ENCODE peak calls at places on chromosome 18, in eight cellular contexts. One of them, this sample, is unnamed.

GRCh38 chr18:49590608-49591007 is 28.8 kb downstream of the LIPG start:
- DNase-seq in thoracic aorta: no peak
- DNase-seq in brain microvascular endothelial cell: no peak
- DNase-seq in CD8-positive, alpha-beta T cell: no peak
- DNase-seq in psoas muscle: no peak
- DNase-seq in heart right ventricle: no peak
- DNase-seq in H1: no peak
- DNase-seq in lung: no peak
- DNase-seq in this sample: no peak

GRCh38 chr18:47036298-47036874 is 965 bp upstream of the ELOA2 start:
- DNase-seq in thoracic aorta: no peak
- DNase-seq in brain microvascular endothelial cell: peak; percentile 36
- DNase-seq in CD8-positive, alpha-beta T cell: no peak
- DNase-seq in psoas muscle: no peak
- DNase-seq in heart right ventricle: peak; percentile 8
- DNase-seq in H1: no peak
- DNase-seq in lung: no peak
- DNase-seq in this sample: no peak

GRCh38 chr18:49127606-49128190 is 176.9 kb upstream of the SMAD7 start:
- DNase-seq in thoracic aorta: no peak
- DNase-seq in brain microvascular endothelial cell: no peak
- DNase-seq in CD8-positive, alpha-beta T cell: no peak
- DNase-seq in psoas muscle: no peak
- DNase-seq in heart right ventricle: no peak
- DNase-seq in H1: no peak
- DNase-seq in lung: no peak
- DNase-seq in this sample: no peak

GRCh38 chr18:79439201-79440023 is 43.7 kb downstream of the NFATC1 start:
- DNase-seq in thoracic aorta: no peak
- DNase-seq in brain microvascular endothelial cell: no peak
- DNase-seq in CD8-positive, alpha-beta T cell: no peak
- DNase-seq in psoas muscle: peak; percentile 92
- DNase-seq in heart right ventricle: no peak
- DNase-seq in H1: no peak
- DNase-seq in lung: no peak
- DNase-seq in this sample: no peak

GRCh38 chr18:28161608-28162599 is 15.0 kb downstream of the CDH2 start:
- DNase-seq in thoracic aorta: no peak
- DNase-seq in brain microvascular endothelial cell: peak; percentile 31
- DNase-seq in CD8-positive, alpha-beta T cell: no peak
- DNase-seq in psoas muscle: no peak
- DNase-seq in heart right ventricle: no peak
- DNase-seq in H1: no peak
- DNase-seq in lung: no peak
- DNase-seq in this sample: no peak

GRCh38 chr18:9739516-9739915 is 31.4 kb downstream of the RAB31 start:
- DNase-seq in thoracic aorta: no peak
- DNase-seq in brain microvascular endothelial cell: no peak
- DNase-seq in CD8-positive, alpha-beta T cell: no peak
- DNase-seq in psoas muscle: no peak
- DNase-seq in heart right ventricle: no peak
- DNase-seq in H1: no peak
- DNase-seq in lung: no peak
- DNase-seq in this sample: no peak

GRCh38 chr18:47749195-47749973 is 181.1 kb downstream of the SMAD2 start:
- DNase-seq in thoracic aorta: peak; percentile 12
- DNase-seq in brain microvascular endothelial cell: peak; percentile 23
- DNase-seq in CD8-positive, alpha-beta T cell: peak; percentile 78
- DNase-seq in psoas muscle: peak; percentile 88
- DNase-seq in heart right ventricle: peak; percentile 63
- DNase-seq in H1: peak; percentile 95
- DNase-seq in lung: peak; percentile 70
- DNase-seq in this sample: peak; percentile 68

GRCh38 chr18:77209587-77209986 is 40.1 kb upstream of the GALR1 start:
- DNase-seq in thoracic aorta: no peak
- DNase-seq in brain microvascular endothelial cell: peak; percentile 78
- DNase-seq in CD8-positive, alpha-beta T cell: no peak
- DNase-seq in psoas muscle: no peak
- DNase-seq in heart right ventricle: no peak
- DNase-seq in H1: no peak
- DNase-seq in lung: no peak
- DNase-seq in this sample: peak; percentile 66

GRCh38 chr18:73261923-73262322 is 394.1 kb upstream of the NETO1 start:
- DNase-seq in thoracic aorta: no peak
- DNase-seq in brain microvascular endothelial cell: no peak
- DNase-seq in CD8-positive, alpha-beta T cell: no peak
- DNase-seq in psoas muscle: no peak
- DNase-seq in heart right ventricle: no peak
- DNase-seq in H1: no peak
- DNase-seq in lung: no peak
- DNase-seq in this sample: no peak

GRCh38 chr18:63427566-63427965 is 5.3 kb upstream of the VPS4B start:
- DNase-seq in thoracic aorta: no peak
- DNase-seq in brain microvascular endothelial cell: no peak
- DNase-seq in CD8-positive, alpha-beta T cell: no peak
- DNase-seq in psoas muscle: no peak
- DNase-seq in heart right ventricle: no peak
- DNase-seq in H1: no peak
- DNase-seq in lung: no peak
- DNase-seq in this sample: no peak

GRCh38 chr18:9804517-9805104 is 81.2 kb upstream of the TXNDC2 start:
- DNase-seq in thoracic aorta: no peak
- DNase-seq in brain microvascular endothelial cell: no peak
- DNase-seq in CD8-positive, alpha-beta T cell: no peak
- DNase-seq in psoas muscle: peak; percentile 67
- DNase-seq in heart right ventricle: no peak
- DNase-seq in H1: no peak
- DNase-seq in lung: no peak
- DNase-seq in this sample: no peak

GRCh38 chr18:22913861-22914260 is 19.3 kb upstream of the RBBP8 start:
- DNase-seq in thoracic aorta: no peak
- DNase-seq in brain microvascular endothelial cell: no peak
- DNase-seq in CD8-positive, alpha-beta T cell: no peak
- DNase-seq in psoas muscle: no peak
- DNase-seq in heart right ventricle: no peak
- DNase-seq in H1: no peak
- DNase-seq in lung: peak; percentile 82
- DNase-seq in this sample: no peak

GRCh38 chr18:58105206-58105907 is 61.3 kb downstream of the NEDD4L start:
- DNase-seq in thoracic aorta: no peak
- DNase-seq in brain microvascular endothelial cell: no peak
- DNase-seq in CD8-positive, alpha-beta T cell: no peak
- DNase-seq in psoas muscle: no peak
- DNase-seq in heart right ventricle: no peak
- DNase-seq in H1: no peak
- DNase-seq in lung: no peak
- DNase-seq in this sample: peak; percentile 40

GRCh38 chr18:47174545-47175116 is 1.5 kb downstream of the IER3IP1 start:
- DNase-seq in thoracic aorta: no peak
- DNase-seq in brain microvascular endothelial cell: no peak
- DNase-seq in CD8-positive, alpha-beta T cell: no peak
- DNase-seq in psoas muscle: no peak
- DNase-seq in heart right ventricle: no peak
- DNase-seq in H1: no peak
- DNase-seq in lung: no peak
- DNase-seq in this sample: no peak

GRCh38 chr18:37574113-37574512 is 8.5 kb upstream of the CELF4 start:
- DNase-seq in thoracic aorta: no peak
- DNase-seq in brain microvascular endothelial cell: no peak
- DNase-seq in CD8-positive, alpha-beta T cell: no peak
- DNase-seq in psoas muscle: no peak
- DNase-seq in heart right ventricle: no peak
- DNase-seq in H1: no peak
- DNase-seq in lung: no peak
- DNase-seq in this sample: no peak

GRCh38 chr18:74532511-74533025 is 1.7 kb upstream of the CNDP1 start:
- DNase-seq in thoracic aorta: no peak
- DNase-seq in brain microvascular endothelial cell: no peak
- DNase-seq in CD8-positive, alpha-beta T cell: no peak
- DNase-seq in psoas muscle: no peak
- DNase-seq in heart right ventricle: no peak
- DNase-seq in H1: no peak
- DNase-seq in lung: no peak
- DNase-seq in this sample: no peak

GRCh38 chr18:58026395-58026794 is 17.6 kb upstream of the NEDD4L start:
- DNase-seq in thoracic aorta: no peak
- DNase-seq in brain microvascular endothelial cell: no peak
- DNase-seq in CD8-positive, alpha-beta T cell: no peak
- DNase-seq in psoas muscle: no peak
- DNase-seq in heart right ventricle: no peak
- DNase-seq in H1: no peak
- DNase-seq in lung: no peak
- DNase-seq in this sample: no peak

GRCh38 chr18:62957885-62958472 is 242.6 kb downstream of the PHLPP1 start:
- DNase-seq in thoracic aorta: no peak
- DNase-seq in brain microvascular endothelial cell: peak; percentile 56
- DNase-seq in CD8-positive, alpha-beta T cell: peak; percentile 24
- DNase-seq in psoas muscle: no peak
- DNase-seq in heart right ventricle: peak; percentile 46
- DNase-seq in H1: peak; percentile 87
- DNase-seq in lung: peak; percentile 45
- DNase-seq in this sample: peak; percentile 46

GRCh38 chr18:70931942-70932814 is 643.3 kb downstream of the SOCS6 start:
- DNase-seq in thoracic aorta: no peak
- DNase-seq in brain microvascular endothelial cell: peak; percentile 10
- DNase-seq in CD8-positive, alpha-beta T cell: no peak
- DNase-seq in psoas muscle: no peak
- DNase-seq in heart right ventricle: no peak
- DNase-seq in H1: no peak
- DNase-seq in lung: no peak
- DNase-seq in this sample: no peak

GRCh38 chr18:49728542-49728941 is 84.8 kb downstream of the ACAA2 start:
- DNase-seq in thoracic aorta: no peak
- DNase-seq in brain microvascular endothelial cell: peak; percentile 47
- DNase-seq in CD8-positive, alpha-beta T cell: no peak
- DNase-seq in psoas muscle: peak; percentile 53
- DNase-seq in heart right ventricle: peak; percentile 16
- DNase-seq in H1: peak; percentile 90
- DNase-seq in lung: peak; percentile 63
- DNase-seq in this sample: no peak

GRCh38 chr18:79988925-79989361 is 580 bp upstream of the TXNL4A start:
- DNase-seq in thoracic aorta: no peak
- DNase-seq in brain microvascular endothelial cell: peak; percentile 34
- DNase-seq in CD8-positive, alpha-beta T cell: no peak
- DNase-seq in psoas muscle: peak; percentile 57
- DNase-seq in heart right ventricle: peak; percentile 27
- DNase-seq in H1: no peak
- DNase-seq in lung: no peak
- DNase-seq in this sample: no peak

DNA sequence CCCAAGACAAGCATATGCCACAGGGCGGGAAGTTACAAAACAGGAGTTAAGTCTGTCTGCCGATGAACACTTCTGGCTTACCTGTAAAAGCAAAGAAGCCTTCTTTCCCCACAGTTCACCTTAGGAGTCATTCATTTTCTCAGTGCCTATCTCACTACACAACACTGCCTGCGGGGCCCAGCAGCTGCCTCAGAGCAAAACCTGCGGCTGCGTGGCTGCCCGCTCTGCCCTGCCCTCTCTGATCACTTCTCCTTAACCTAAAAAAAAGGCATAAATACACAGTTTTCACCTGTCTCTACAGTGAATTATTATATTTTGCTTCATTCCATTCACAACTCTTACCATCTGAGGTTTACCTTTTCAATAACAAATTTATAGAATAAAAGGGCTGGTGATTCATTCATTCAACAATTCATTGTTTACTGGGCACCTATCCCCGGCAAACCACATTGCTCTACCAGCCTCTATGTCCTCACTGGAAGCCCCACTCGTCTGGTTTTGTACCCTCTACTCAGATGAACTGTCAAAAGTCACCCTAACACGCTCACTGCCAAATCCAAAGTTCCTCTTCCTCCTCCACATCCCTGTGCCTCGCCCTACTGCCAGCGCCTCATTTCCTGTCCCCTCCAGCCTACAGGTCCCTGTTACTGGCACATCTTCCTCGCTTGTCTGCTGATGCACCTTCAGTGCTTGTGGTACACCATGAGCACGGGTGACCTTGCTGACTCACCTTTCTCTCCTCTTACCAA is 31.4 kb downstream of the AFG3L2 start:
- DNase-seq in thoracic aorta: no peak
- DNase-seq in brain microvascular endothelial cell: no peak
- DNase-seq in CD8-positive, alpha-beta T cell: no peak
- DNase-seq in psoas muscle: no peak
- DNase-seq in heart right ventricle: no peak
- DNase-seq in H1: no peak
- DNase-seq in lung: no peak
- DNase-seq in this sample: no peak
- H3K36me3 ChIP-seq in thoracic aorta: peaks cover 53% of the 10 kb centered on the region
- H3K36me3 ChIP-seq in brain microvascular endothelial cell: peaks cover 58% of the 10 kb centered on the region
- H3K36me3 ChIP-seq in CD8-positive, alpha-beta T cell: peaks cover 37% of the 10 kb centered on the region
- H3K36me3 ChIP-seq in psoas muscle: peaks cover 20% of the 10 kb centered on the region
- H3K36me3 ChIP-seq in heart right ventricle: peaks cover 100% of the 10 kb centered on the region
- H3K36me3 ChIP-seq in H1: peaks cover 40% of the 10 kb centered on the region
- H3K36me3 ChIP-seq in lung: peaks cover 33% of the 10 kb centered on the region
- H3K36me3 ChIP-seq in this sample: peaks cover 81% of the 10 kb centered on the region

GRCh38 chr18:25710981-25711380 is 359.0 kb upstream of the ZNF521 start:
- DNase-seq in thoracic aorta: no peak
- DNase-seq in brain microvascular endothelial cell: no peak
- DNase-seq in CD8-positive, alpha-beta T cell: no peak
- DNase-seq in psoas muscle: no peak
- DNase-seq in heart right ventricle: no peak
- DNase-seq in H1: no peak
- DNase-seq in lung: no peak
- DNase-seq in this sample: no peak

GRCh38 chr18:25713104-25713503 is 361.1 kb upstream of the ZNF521 start:
- DNase-seq in thoracic aorta: no peak
- DNase-seq in brain microvascular endothelial cell: no peak
- DNase-seq in CD8-positive, alpha-beta T cell: no peak
- DNase-seq in psoas muscle: no peak
- DNase-seq in heart right ventricle: no peak
- DNase-seq in H1: no peak
- DNase-seq in lung: no peak
- DNase-seq in this sample: no peak
- H3K4me3 ChIP-seq in thoracic aorta: no peak overlapping the region
- H3K4me3 ChIP-seq in brain microvascular endothelial cell: no peak overlapping the region
- H3K4me3 ChIP-seq in CD8-positive, alpha-beta T cell: no peak overlapping the region
- H3K4me3 ChIP-seq in psoas muscle: no peak overlapping the region
- H3K4me3 ChIP-seq in heart right ventricle: no peak overlapping the region
- H3K4me3 ChIP-seq in H1: no peak overlapping the region
- H3K4me3 ChIP-seq in lung: no peak overlapping the region
- H3K4me3 ChIP-seq in this sample: no peak overlapping the region

DNA sequence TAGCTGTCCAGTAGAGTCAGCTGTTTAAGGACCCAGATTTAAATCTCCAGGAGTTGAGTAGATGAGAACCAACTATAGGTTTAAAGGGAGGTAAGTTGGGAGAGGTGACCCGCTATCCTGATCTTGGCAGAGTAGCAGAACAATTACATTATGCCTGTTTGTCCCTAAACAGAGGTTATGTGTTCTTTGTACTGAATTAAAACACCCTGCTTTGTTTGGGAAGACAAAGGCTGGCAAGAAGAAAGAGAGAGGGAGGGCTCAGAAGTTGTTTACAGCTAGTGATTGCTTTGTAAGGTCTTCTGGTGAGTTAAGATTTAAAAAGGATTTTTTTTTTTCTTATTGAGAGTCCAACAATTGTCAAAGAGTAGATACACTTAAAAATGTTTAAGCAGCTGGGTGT is 37.3 kb downstream of the USP14 start:
- DNase-seq in thoracic aorta: no peak
- DNase-seq in brain microvascular endothelial cell: no peak
- DNase-seq in CD8-positive, alpha-beta T cell: no peak
- DNase-seq in psoas muscle: no peak
- DNase-seq in heart right ventricle: no peak
- DNase-seq in H1: no peak
- DNase-seq in lung: no peak
- DNase-seq in this sample: no peak
- H3K36me3 ChIP-seq in thoracic aorta: peaks cover 10% of the 10 kb centered on the region
- H3K36me3 ChIP-seq in brain microvascular endothelial cell: peaks cover 23% of the 10 kb centered on the region
- H3K36me3 ChIP-seq in CD8-positive, alpha-beta T cell: peaks cover 11% of the 10 kb centered on the region
- H3K36me3 ChIP-seq in psoas muscle: peaks cover 7% of the 10 kb centered on the region
- H3K36me3 ChIP-seq in heart right ventricle: peaks cover 52% of the 10 kb centered on the region
- H3K36me3 ChIP-seq in H1: peaks cover 25% of the 10 kb centered on the region
- H3K36me3 ChIP-seq in lung: peaks cover 18% of the 10 kb centered on the region
- H3K36me3 ChIP-seq in this sample: peaks cover 58% of the 10 kb centered on the region

GRCh38 chr18:26621161-26622026 is 73.0 kb upstream of the KCTD1 start:
- DNase-seq in thoracic aorta: no peak
- DNase-seq in brain microvascular endothelial cell: peak; percentile 31
- DNase-seq in CD8-positive, alpha-beta T cell: no peak
- DNase-seq in psoas muscle: no peak
- DNase-seq in heart right ventricle: peak; percentile 27
- DNase-seq in H1: peak; percentile 84
- DNase-seq in lung: peak; percentile 52
- DNase-seq in this sample: no peak
- H3K4me3 ChIP-seq in thoracic aorta: peak overlapping the region; percentile 48
- H3K4me3 ChIP-seq in brain microvascular endothelial cell: no peak overlapping the region
- H3K4me3 ChIP-seq in CD8-positive, alpha-beta T cell: no peak overlapping the region
- H3K4me3 ChIP-seq in psoas muscle: no peak overlapping the region
- H3K4me3 ChIP-seq in heart right ventricle: no peak overlapping the region
- H3K4me3 ChIP-seq in H1: no peak overlapping the region
- H3K4me3 ChIP-seq in lung: no peak overlapping the region
- H3K4me3 ChIP-seq in this sample: no peak overlapping the region